ENCODE peak calls at places on chromosome 18, in five cellular contexts. O, R, N, G and U are unnamed samples.

GRCh38 chr18:12597775-12598174 is 60.1 kb downstream of the SPIRE1 start:
- DNase-seq in O (no peak), R (no peak), N (peak; percentile 80), G (peak; percentile 83), U (no peak)

GRCh38 chr18:9353596-9353995 is 19.0 kb downstream of the TWSG1 start:
- DNase-seq in O (no peak), R (no peak), N (no peak), G (no peak), U (no peak)

GRCh38 chr18:9513971-9514512 is 38.7 kb downstream of the RALBP1 start:
- DNase-seq in O (no peak), R (no peak), N (no peak), G (peak; percentile 42), U (no peak)

GRCh38 chr18:10101729-10102128 is 187.9 kb downstream of the VAPA start:
- DNase-seq in O (no peak), R (peak; percentile 61), N (no peak), G (no peak), U (no peak)

GRCh38 chr18:24611075-24611474 is 150.6 kb downstream of the HRH4 start:
- DNase-seq in O (no peak), R (peak; percentile 76), N (no peak), G (no peak), U (no peak)

GRCh38 chr18:62088146-62088545 is 98.7 kb downstream of the PIGN start:
- DNase-seq in O (no peak), R (no peak), N (no peak), G (no peak), U (no peak)

GRCh38 chr18:9690418-9691178 is 17.5 kb upstream of the RAB31 start:
- DNase-seq in O (no peak), R (no peak), N (no peak), G (no peak), U (no peak)

GRCh38 chr18:67513285-67513684 is 3.2 kb downstream of the DSEL start:
- DNase-seq in O (no peak), R (no peak), N (no peak), G (no peak), U (no peak)

GRCh38 chr18:72542993-72543361 is 1.2 kb downstream of the CBLN2 start:
- DNase-seq in O (no peak), R (peak; percentile 73), N (no peak), G (peak; percentile 1), U (no peak)

GRCh38 chr18:77066101-77066500 is 66.5 kb downstream of the MBP start:
- DNase-seq in O (no peak), R (no peak), N (no peak), G (no peak), U (no peak)

GRCh38 chr18:23226386-23226785 is 91.1 kb downstream of the CABLES1 start:
- DNase-seq in O (no peak), R (no peak), N (no peak), G (no peak), U (no peak)

GRCh38 chr18:64037812-64038414 is 68.0 kb downstream of the SERPINB8 start:
- DNase-seq in O (no peak), R (no peak), N (no peak), G (peak; percentile 3), U (no peak)

GRCh38 chr18:77001041-77001440 is 131.5 kb downstream of the MBP start:
- DNase-seq in O (no peak), R (peak; percentile 40), N (no peak), G (no peak), U (no peak)

DNA sequence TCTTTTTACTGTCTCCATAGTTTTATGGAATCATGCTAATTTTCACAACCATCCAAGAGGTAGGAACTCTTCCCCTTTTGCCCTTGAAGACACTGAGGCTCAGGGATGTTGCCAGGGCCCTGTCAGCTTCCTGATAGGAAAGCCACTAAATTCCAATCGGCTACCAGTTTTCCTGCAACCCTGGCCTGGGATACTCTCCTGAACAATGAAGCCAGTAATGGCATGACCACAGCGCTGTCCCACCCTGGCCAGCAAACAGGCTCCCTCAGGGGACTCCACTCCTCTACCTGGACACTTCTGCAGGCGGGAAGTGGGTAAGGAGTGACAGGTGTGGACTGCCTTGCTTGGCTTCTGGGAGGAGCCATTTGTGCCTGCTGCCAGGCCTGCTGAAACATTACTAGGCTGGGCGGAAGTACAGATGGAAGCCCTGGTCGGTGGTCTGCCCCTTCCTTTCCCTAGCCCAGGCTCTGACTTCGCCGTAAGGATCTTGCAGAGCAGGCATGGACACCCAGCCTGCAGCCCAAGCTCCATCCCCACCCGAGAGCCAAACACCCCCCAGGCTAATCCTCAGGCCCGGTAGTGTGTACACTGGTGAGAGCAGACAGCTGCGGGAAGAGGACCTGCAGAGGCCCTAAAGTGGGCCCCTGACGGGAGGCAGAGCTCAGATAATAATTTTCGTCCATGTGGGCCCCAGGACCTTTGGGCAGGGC is 78.8 kb upstream of the SMAD2 start:
- DNase-seq in O (no peak), R (no peak), N (peak; percentile 2), G (no peak), U (no peak)
- H3K27ac ChIP-seq in O (no peak overlapping the region), R (no peak overlapping the region), N (no peak overlapping the region), G (no peak overlapping the region), U (no peak overlapping the region)

GRCh38 chr18:55327454-55327853 is 260.5 kb downstream of the TCF4 start:
- DNase-seq in O (no peak), R (no peak), N (no peak), G (no peak), U (no peak)
- H3K27ac ChIP-seq in O (peak overlapping the region; percentile 66), R (no peak overlapping the region), N (no peak overlapping the region), G (no peak overlapping the region), U (no peak overlapping the region)

DNA sequence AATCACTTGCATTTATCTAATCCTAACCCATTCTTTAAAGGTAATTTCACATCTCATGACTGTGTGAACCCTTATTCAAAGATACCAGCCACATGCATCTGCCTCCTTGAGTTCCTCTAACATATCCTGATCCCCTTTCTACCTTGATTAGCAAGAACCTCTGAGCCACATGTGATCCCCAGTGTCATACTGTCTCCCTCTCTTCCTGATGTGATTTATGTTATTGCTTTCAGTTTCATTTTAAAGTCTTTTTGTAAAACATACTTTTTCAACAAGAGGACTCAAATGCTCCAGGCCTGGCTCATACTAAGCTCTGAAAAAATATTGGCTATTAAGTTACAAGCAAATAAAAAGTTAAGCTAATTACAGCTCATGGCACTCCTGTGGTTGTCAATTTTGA is 470.1 kb downstream of the DLGAP1 start:
- DNase-seq in O (no peak), R (no peak), N (no peak), G (no peak), U (no peak)
- H3K27ac ChIP-seq in O (no peak overlapping the region), R (no peak overlapping the region), N (no peak overlapping the region), G (peak overlapping the region; percentile 98), U (peak overlapping the region; percentile 78)

GRCh38 chr18:54909538-54909937 is 49.7 kb downstream of the CCDC68 start:
- DNase-seq in O (no peak), R (no peak), N (no peak), G (no peak), U (no peak)

GRCh38 chr18:54904521-54904920 is 54.7 kb downstream of the CCDC68 start:
- DNase-seq in O (no peak), R (no peak), N (no peak), G (no peak), U (no peak)

GRCh38 chr18:54906636-54907180 is 52.6 kb downstream of the CCDC68 start:
- DNase-seq in O (no peak), R (no peak), N (no peak), G (no peak), U (no peak)

GRCh38 chr18:54910161-54910919 is 48.9 kb downstream of the CCDC68 start:
- DNase-seq in O (no peak), R (no peak), N (no peak), G (no peak), U (no peak)

GRCh38 chr18:54905629-54906028 is 53.6 kb downstream of the CCDC68 start:
- DNase-seq in O (no peak), R (no peak), N (no peak), G (no peak), U (no peak)
- H3K27ac ChIP-seq in O (no peak overlapping the region), R (no peak overlapping the region), N (no peak overlapping the region), G (no peak overlapping the region), U (no peak overlapping the region)

DNA sequence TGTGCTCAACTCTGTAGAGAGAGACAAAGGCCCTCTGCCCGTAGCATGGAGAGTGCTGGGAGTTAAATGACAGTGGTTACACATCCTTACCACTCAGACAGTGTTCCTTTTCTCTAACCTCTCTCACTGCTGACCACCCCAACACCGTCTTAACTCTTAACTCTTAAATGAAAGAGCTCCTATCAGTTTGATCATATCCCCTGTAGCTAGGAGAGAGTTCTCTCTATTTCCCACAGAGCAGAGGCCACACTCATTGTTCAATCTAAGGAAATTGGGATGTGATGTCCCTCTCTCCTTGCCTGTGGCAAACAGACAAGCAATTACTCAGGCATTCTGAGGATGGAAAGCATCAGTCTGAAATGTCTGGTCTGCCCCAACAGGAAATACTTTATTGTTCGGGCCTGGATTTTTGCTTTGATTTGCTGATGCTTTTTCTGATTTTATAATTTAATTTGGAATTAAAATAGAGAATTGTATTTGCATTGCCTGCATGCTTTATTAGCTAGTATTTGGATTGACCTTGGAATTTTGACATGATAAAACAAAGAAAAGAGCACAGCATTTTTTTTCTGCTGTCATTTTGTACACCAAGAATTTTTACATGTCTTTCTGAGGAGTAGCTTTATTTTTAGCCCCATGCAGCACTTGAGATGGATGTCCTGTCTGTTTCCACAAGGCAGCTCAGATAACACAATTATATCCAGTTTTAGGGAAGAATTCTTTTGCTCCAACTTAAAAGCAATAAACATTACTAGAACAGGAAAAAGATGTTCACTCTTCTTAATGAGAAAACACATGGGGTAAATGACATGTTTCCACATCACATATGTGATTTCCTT is 27.7 kb upstream of the IER3IP1 start:
- DNase-seq in O (no peak), R (no peak), N (no peak), G (no peak), U (no peak)
- H3K27ac ChIP-seq in O (no peak overlapping the region), R (no peak overlapping the region), N (no peak overlapping the region), G (no peak overlapping the region), U (no peak overlapping the region)

DNA sequence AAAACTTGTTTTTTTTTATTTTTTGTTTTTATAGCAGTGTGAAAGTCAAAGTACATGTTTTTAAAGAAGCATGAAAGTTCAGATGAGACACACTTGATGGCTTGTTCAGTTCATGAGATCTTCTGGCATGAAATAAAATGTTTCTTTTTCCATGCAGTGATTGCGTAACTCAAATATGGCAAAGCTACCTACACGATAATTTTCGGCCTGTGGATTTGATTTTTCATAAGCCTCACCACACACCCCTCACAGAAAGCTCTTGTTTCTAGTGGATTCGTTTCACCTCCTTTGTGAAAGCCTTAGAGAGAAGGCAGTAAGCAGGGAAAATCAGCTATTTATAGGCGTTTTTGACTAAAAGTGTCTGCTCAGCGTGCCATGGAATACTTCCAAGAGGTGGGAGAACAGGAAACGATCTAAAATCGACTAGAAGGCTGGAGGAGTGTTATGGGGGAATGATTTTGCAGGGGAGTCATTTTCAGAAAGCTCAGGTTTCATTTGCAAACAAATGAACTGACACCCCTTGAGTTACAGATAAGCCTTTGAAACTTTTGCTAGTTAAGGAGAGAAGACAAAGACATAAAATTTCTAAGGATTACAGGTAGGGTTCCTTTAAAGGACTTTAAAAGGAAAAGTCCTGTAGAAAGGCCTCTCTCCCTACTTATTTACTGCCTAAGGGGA is 417.9 kb downstream of the TGIF1 start:
- DNase-seq in O (no peak), R (no peak), N (no peak), G (no peak), U (no peak)
- H3K27ac ChIP-seq in O (no peak overlapping the region), R (no peak overlapping the region), N (no peak overlapping the region), G (no peak overlapping the region), U (no peak overlapping the region)

GRCh38 chr18:57819671-57820460 is 16.8 kb upstream of the ATP8B1 start:
- DNase-seq in O (no peak), R (peak; percentile 50), N (peak; percentile 86), G (peak; percentile 87), U (peak; percentile 79)
- H3K27ac ChIP-seq in O (peak overlapping the region; percentile 52), R (no peak overlapping the region), N (peak overlapping the region; percentile 44), G (no peak overlapping the region), U (peak overlapping the region; percentile 55)

GRCh38 chr18:35983147-35983546 is 10.7 kb downstream of the RMP24 start:
- DNase-seq in O (no peak), R (no peak), N (no peak), G (no peak), U (no peak)
- H3K27ac ChIP-seq in O (no peak overlapping the region), R (no peak overlapping the region), N (no peak overlapping the region), G (no peak overlapping the region), U (peak overlapping the region; percentile 31)